ENCODE peak calls at places on chromosomes 3 and 15, in six cellular contexts. O is stimulated activated CD8-positive, alpha-beta memory T cell treated with anti-CD3 and anti-CD28 coated beads, Interleukin-2, amount 100 ng/mL, for 48 hours; M is AML-193; D is foreskin fibroblast; A is left lung; H is activated naive CD8-positive, alpha-beta T cell treated with anti-CD3 and anti-CD28 coated beads, Interleukin-2, amount 50 U/mL, for 24 hours. L is an unnamed sample.
A peak's percentile ranks its signal among the peaks of the same experiment; 100 is the strongest.

GRCh38 chr15:58096529-58097084 is 31.1 kb upstream of the ALDH1A2 start:
- DNase-seq in D (no peak), M (no peak), A (no peak), O (no peak), H (no peak), L (no peak)

GRCh38 chr3:12939137-12939536 is 97.8 kb upstream of the RPL32 start:
- DNase-seq in M (no peak), O (no peak), D (peak; percentile 42), H (no peak), A (no peak), L (no peak)

GRCh38 chr3:18669374-18669773 is 244.2 kb upstream of the SATB1 start:
- DNase-seq in A (no peak), M (no peak), O (no peak), H (no peak), D (no peak), L (no peak)

GRCh38 chr3:185363662-185364203 is 797 bp downstream of the MAP3K13 start:
- DNase-seq in O (no peak), M (no peak), D (no peak), A (no peak), H (no peak), L (no peak)

GRCh38 chr3:61030469-61031035 is 220.7 kb downstream of the FHIT start:
- DNase-seq in O (no peak), M (no peak), H (no peak), D (no peak), A (no peak), L (no peak)

GRCh38 chr3:12644297-12644937 is 19.5 kb downstream of the RAF1 start:
- DNase-seq in O (no peak), M (no peak), A (no peak), D (peak; percentile 73), H (no peak), L (no peak)

GRCh38 chr3:188067932-188068331 is 86.0 kb upstream of the LPP start:
- DNase-seq in A (no peak), O (no peak), M (no peak), D (peak; percentile 87), H (no peak), L (no peak)

GRCh38 chr3:189308594-189308993 is 136.8 kb downstream of the TPRG1 start:
- DNase-seq in H (no peak), M (no peak), D (no peak), A (no peak), O (no peak), L (no peak)

GRCh38 chr3:139555249-139555648 is 15.7 kb upstream of the RBP1 start:
- DNase-seq in A (no peak), O (no peak), M (no peak), D (peak; percentile 23), H (no peak), L (no peak)

GRCh38 chr15:50544368-50544767 is 2.1 kb downstream of the USP50 start:
- DNase-seq in D (no peak), O (no peak), M (no peak), A (no peak), H (no peak), L (no peak)

GRCh38 chr15:52217186-52217585 is 26.0 kb upstream of the GNB5 start:
- DNase-seq in H (peak; percentile 17), O (no peak), M (no peak), A (no peak), D (no peak), L (no peak)

GRCh38 chr3:21256932-21257331 is 494.1 kb downstream of the ZNF385D start:
- DNase-seq in A (no peak), M (no peak), H (no peak), D (no peak), O (no peak), L (no peak)

GRCh38 chr3:171309906-171310359 is 150.3 kb downstream of the TNIK start:
- DNase-seq in A (no peak), H (no peak), M (no peak), D (peak; percentile 74), O (no peak), L (no peak)

GRCh38 chr3:100811779-100812507 is 102.6 kb downstream of the TFG start:
- DNase-seq in O (no peak), M (no peak), A (no peak), H (no peak), D (no peak), L (no peak)

GRCh38 chr3:19644405-19644804 is 289.6 kb downstream of the EFHB start:
- DNase-seq in M (no peak), A (no peak), O (no peak), H (no peak), D (no peak), L (no peak)

GRCh38 chr3:105944721-105945120 is 75.9 kb upstream of the CBLB start:
- DNase-seq in M (no peak), D (peak; percentile 92), O (no peak), H (no peak), A (no peak), L (no peak)

GRCh38 chr3:169701457-169701856 is 37.9 kb upstream of the MECOM start:
- DNase-seq in D (no peak), O (no peak), A (no peak), H (no peak), M (no peak), L (no peak)

GRCh38 chr3:7332696-7333095 is 471.8 kb downstream of the GRM7 start:
- DNase-seq in O (no peak), M (no peak), D (no peak), A (no peak), H (no peak), L (no peak)

GRCh38 chr3:183699238-183699947 is 1.8 kb downstream of the YEATS2 start:
- DNase-seq in M (peak; percentile 39), O (no peak), H (no peak), D (peak; percentile 28), A (no peak), L (no peak)

GRCh38 chr15:63442080-63442479 is 60.4 kb upstream of the CA12 start:
- DNase-seq in O (no peak), A (no peak), H (no peak), M (no peak), D (no peak), L (no peak)

GRCh38 chr3:124557433-124558232 is 172.6 kb upstream of the UMPS start:
- DNase-seq in H (no peak), D (peak; percentile 61), A (no peak), M (no peak), O (no peak), L (no peak)

GRCh38 chr3:161275919-161276318 is 54.8 kb downstream of the NMD3 start:
- DNase-seq in D (no peak), A (no peak), M (no peak), H (no peak), O (no peak), L (no peak)

GRCh38 chr3:38985981-38986380 is 65.8 kb downstream of the SCN11A start:
- DNase-seq in A (no peak), D (peak; percentile 78), M (no peak), O (no peak), H (no peak), L (no peak)

GRCh38 chr15:32979710-32980109 is 214.8 kb downstream of the FMN1 start:
- DNase-seq in O (no peak), D (peak; percentile 95), A (no peak), H (no peak), M (no peak), L (no peak)

GRCh38 chr15:45091161-45091560 is 22.8 kb downstream of the DUOX2 start:
- DNase-seq in A (no peak), D (peak; percentile 25), M (no peak), O (no peak), H (no peak), L (no peak)

GRCh38 chr3:71547254-71548198 is 36.0 kb downstream of the FOXP1 start:
- DNase-seq in A (no peak), O (no peak), M (peak; percentile 98), H (no peak), D (peak; percentile 41), L (no peak)

GRCh38 chr3:26004205-26004604 is 214.3 kb downstream of the OXSM start:
- DNase-seq in M (no peak), H (no peak), D (no peak), A (no peak), O (no peak), L (no peak)

GRCh38 chr3:173711619-173712018 is 314.1 kb downstream of the NLGN1 start:
- DNase-seq in M (no peak), D (peak; percentile 6), H (no peak), O (no peak), A (no peak), L (no peak)

GRCh38 chr3:62601238-62601856 is 228.0 kb upstream of the FEZF2 start:
- DNase-seq in A (no peak), M (no peak), D (peak; percentile 94), H (no peak), O (no peak), L (no peak)

GRCh38 chr3:38222032-38222634 is 43.5 kb upstream of the SLC22A13 start:
- DNase-seq in A (no peak), M (no peak), O (no peak), H (no peak), D (no peak), L (no peak)

GRCh38 chr3:45976191-45977091 is 19.2 kb downstream of the FYCO1 start:
- DNase-seq in M (no peak), A (no peak), O (no peak), D (no peak), H (peak; percentile 26), L (no peak)

GRCh38 chr3:23206371-23206770 is 3.2 kb downstream of the UBE2E2 start:
- DNase-seq in O (no peak), M (no peak), A (no peak), D (no peak), H (peak; percentile 15), L (no peak)

L was measured in mesothelial cell of epicardium.